ENCODE peak calls at places on chromosomes 1 and 21, in eight cellular contexts. G is OCI-LY7, C is cardiac muscle cell, P is psoas muscle, L is astrocyte of the cerebellum, I is mammary epithelial cell, U is right atrium auricular region, R is A549. N is an unnamed sample.

GRCh38 chr1:33261344-33261743 is 5.1 kb downstream of the ZNF362 start:
- DNase-seq in R (no peak), U (no peak), I (no peak), L (peak), P (no peak), C (no peak), G (no peak), N (no peak)

GRCh38 chr1:158730453-158730852 is 9.9 kb upstream of the OR6K3 start:
- DNase-seq in U (no peak), C (no peak), L (no peak), R (no peak), P (no peak), I (no peak), G (no peak), N (no peak)

GRCh38 chr21:26659181-26659580 is 86.1 kb upstream of the CYYR1 start:
- DNase-seq in P (no peak), U (no peak), L (no peak), R (no peak), G (no peak), C (no peak), I (peak), N (no peak)

GRCh38 chr1:231272880-231273279 is 31.9 kb downstream of the GNPAT start:
- DNase-seq in U (no peak), G (no peak), I (no peak), P (no peak), L (no peak), R (no peak), C (no peak), N (no peak)

GRCh38 chr21:43291347-43291950 is 122.6 kb downstream of the CRYAA start:
- DNase-seq in G (no peak), C (no peak), U (no peak), L (no peak), P (peak), R (no peak), I (no peak), N (no peak)

GRCh38 chr1:9331016-9331415 is 38.3 kb downstream of the SPSB1 start:
- DNase-seq in P (no peak), I (no peak), U (no peak), L (no peak), C (no peak), G (no peak), R (no peak), N (no peak)

GRCh38 chr21:36976882-36977651 is 10.6 kb upstream of the HLCS start:
- DNase-seq in L (peak), I (peak), G (peak), U (no peak), C (peak), P (no peak), R (peak), N (peak)

GRCh38 chr1:168454211-168454815 is 89.5 kb downstream of the XCL2 start:
- DNase-seq in U (no peak), L (no peak), R (no peak), C (no peak), P (no peak), G (no peak), I (peak), N (no peak)

GRCh38 chr1:241611063-241611462 is 29.1 kb downstream of the CHML start:
- DNase-seq in C (peak), P (no peak), G (peak), L (peak), R (peak), I (peak), U (no peak), N (peak)

GRCh38 chr1:201229771-201230635 is 39.4 kb downstream of the IGFN1 start:
- DNase-seq in R (no peak), U (no peak), L (no peak), G (no peak), I (peak), P (no peak), C (no peak), N (no peak)

GRCh38 chr1:234281826-234282489 is 91.3 kb upstream of the COA6 start:
- DNase-seq in R (no peak), G (no peak), I (no peak), C (peak), L (no peak), U (no peak), P (no peak), N (no peak)

GRCh38 chr1:56803561-56804156 is 15.5 kb downstream of the FYB2 start:
- DNase-seq in R (peak), G (peak), P (no peak), C (peak), L (no peak), I (peak), U (no peak), N (no peak)

GRCh38 chr1:185420588-185421081 is 103.6 kb upstream of the IVNS1ABP start:
- DNase-seq in L (no peak), I (no peak), R (no peak), P (no peak), U (no peak), G (no peak), C (no peak), N (no peak)

GRCh38 chr1:235642943-235643371 is 6.6 kb downstream of the GNG4 start:
- DNase-seq in I (no peak), L (no peak), R (no peak), P (no peak), G (no peak), U (no peak), C (no peak), N (no peak)

GRCh38 chr1:27999055-27999454 is 39.3 kb downstream of the XKR8 start:
- DNase-seq in U (no peak), C (no peak), P (no peak), R (no peak), G (no peak), I (no peak), L (no peak), N (no peak)

GRCh38 chr1:51583532-51583931 is 33.4 kb upstream of the OSBPL9 start:
- DNase-seq in R (no peak), P (peak), C (no peak), L (peak), U (peak), I (peak), G (no peak), N (no peak)

GRCh38 chr1:199684686-199685273 is 342.7 kb upstream of the NR5A2 start:
- DNase-seq in I (peak), G (peak), R (peak), C (peak), U (no peak), P (no peak), L (peak), N (no peak)

GRCh38 chr1:38073926-38074677 is 27.5 kb upstream of the POU3F1 start:
- DNase-seq in R (no peak), U (no peak), P (no peak), L (no peak), G (no peak), C (no peak), I (no peak), N (no peak)

GRCh38 chr1:244113532-244114320 is 62.6 kb downstream of the ZBTB18 start:
- DNase-seq in L (no peak), R (no peak), I (no peak), C (no peak), P (no peak), U (no peak), G (no peak), N (no peak)

GRCh38 chr1:227776277-227776676 is 39.2 kb upstream of the PRSS38 start:
- DNase-seq in L (peak), R (no peak), C (no peak), I (no peak), G (no peak), U (no peak), P (no peak), N (no peak)

GRCh38 chr1:35768350-35769187 is 1.2 kb downstream of the CLSPN start:
- DNase-seq in G (peak), P (no peak), C (no peak), I (no peak), L (no peak), R (peak), U (no peak), N (no peak)

GRCh38 chr1:213135572-213135971 is 84.5 kb downstream of the RPS6KC1 start:
- DNase-seq in G (no peak), U (no peak), L (no peak), I (no peak), P (no peak), R (no peak), C (no peak), N (no peak)

GRCh38 chr1:119449964-119450363 is 35.0 kb downstream of the HSD3B2 start:
- DNase-seq in R (no peak), U (no peak), I (peak), C (peak), P (no peak), G (no peak), L (no peak), N (no peak)

GRCh38 chr1:185670187-185670627 is 64.0 kb upstream of the HMCN1 start:
- DNase-seq in U (no peak), R (peak), C (peak), L (peak), G (no peak), I (peak), P (no peak), N (no peak)

GRCh38 chr1:156117414-156118174 is 3.1 kb downstream of the LMNA start:
- DNase-seq in P (no peak), C (no peak), U (no peak), R (no peak), L (no peak), I (peak), G (no peak), N (no peak)
- H3K4me3 ChIP-seq in P (peak), C (no peak), U (peak), R (peak), L (peak), I (peak), G (no peak), N (no peak)

GRCh38 chr1:202810193-202810614 is 550 bp upstream of the PCAT6 start:
- DNase-seq in C (no peak), P (no peak), I (no peak), R (no peak), L (no peak), G (no peak), U (no peak), N (no peak)
- TF ChIP-seq CTCF in C (no peak), P (no peak), I (no peak), R (no peak), L (no peak), G (no peak), U (no peak), N (no peak)

GRCh38 chr1:225941220-225941948 is at the start of gene LEFTY2:
- DNase-seq in G (peak), R (no peak), P (no peak), I (no peak), C (peak), L (no peak), U (no peak), N (no peak)
- H3K4me3 ChIP-seq in G (peak), R (no peak), P (no peak), I (no peak), C (no peak), L (no peak), U (no peak), N (no peak)

GRCh38 chr1:6392081-6392879 is 1.3 kb downstream of the ACOT7 start:
- DNase-seq in R (no peak), P (no peak), C (no peak), L (no peak), G (peak), I (no peak), U (no peak), N (no peak)

GRCh38 chr1:6392880-6393399 is 627 bp downstream of the ACOT7 start:
- DNase-seq in R (no peak), L (no peak), C (peak), I (no peak), P (no peak), G (no peak), U (no peak), N (no peak)

GRCh38 chr1:6396998-6397397 is 3.4 kb upstream of the ACOT7 start:
- DNase-seq in C (no peak), L (no peak), G (peak), P (no peak), R (no peak), U (no peak), I (no peak), N (no peak)

GRCh38 chr1:6389971-6390370 is 3.6 kb downstream of the ACOT7 start:
- DNase-seq in R (no peak), P (no peak), L (no peak), C (no peak), I (peak), U (no peak), G (no peak), N (no peak)

DNA sequence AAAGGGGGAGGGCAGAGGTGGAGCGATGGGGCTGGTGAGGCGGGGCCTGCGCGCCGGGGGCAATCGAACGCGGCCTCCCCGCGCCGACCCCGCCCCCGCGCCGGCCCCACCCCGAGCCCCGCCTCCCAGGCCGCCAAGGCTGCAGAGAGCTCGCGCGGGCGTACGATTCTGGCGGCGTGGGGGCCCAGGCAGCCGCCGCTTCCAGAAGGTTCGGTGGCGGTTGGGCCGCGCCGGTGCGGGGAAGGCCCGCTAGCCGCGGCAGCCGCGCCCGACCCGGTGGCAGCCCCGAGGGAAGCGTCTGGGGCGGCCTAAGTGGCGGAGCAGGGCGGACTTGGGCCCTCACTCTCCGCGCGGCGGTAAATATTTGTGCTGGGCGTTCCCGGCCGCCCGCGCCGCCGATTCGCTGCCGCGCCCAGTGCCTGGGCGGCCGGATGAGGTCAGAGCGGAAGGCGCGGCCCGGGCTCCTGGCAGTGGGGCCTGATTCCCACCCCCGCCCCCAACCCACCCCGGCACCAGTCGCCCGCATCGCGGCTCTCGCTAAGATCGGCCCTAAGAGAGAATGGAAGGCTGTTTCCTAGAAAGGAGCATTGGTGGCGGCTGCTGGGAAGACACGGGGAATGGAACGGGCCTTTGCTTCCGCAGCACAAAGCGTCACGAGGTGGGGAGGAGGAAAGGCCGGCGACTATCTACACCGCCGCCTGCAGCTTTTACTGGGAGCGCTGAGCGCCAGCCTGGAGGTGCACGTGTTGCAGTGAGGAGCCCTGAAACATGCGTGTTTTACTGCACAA is at the start of gene ACOT7:
- DNase-seq in I (peak), G (peak), P (peak), C (peak), R (peak), U (peak), L (peak), N (peak)
- TF ChIP-seq CTCF in I (no peak), G (peak), P (no peak), C (peak), R (no peak), U (peak), L (peak), N (peak)

DNA sequence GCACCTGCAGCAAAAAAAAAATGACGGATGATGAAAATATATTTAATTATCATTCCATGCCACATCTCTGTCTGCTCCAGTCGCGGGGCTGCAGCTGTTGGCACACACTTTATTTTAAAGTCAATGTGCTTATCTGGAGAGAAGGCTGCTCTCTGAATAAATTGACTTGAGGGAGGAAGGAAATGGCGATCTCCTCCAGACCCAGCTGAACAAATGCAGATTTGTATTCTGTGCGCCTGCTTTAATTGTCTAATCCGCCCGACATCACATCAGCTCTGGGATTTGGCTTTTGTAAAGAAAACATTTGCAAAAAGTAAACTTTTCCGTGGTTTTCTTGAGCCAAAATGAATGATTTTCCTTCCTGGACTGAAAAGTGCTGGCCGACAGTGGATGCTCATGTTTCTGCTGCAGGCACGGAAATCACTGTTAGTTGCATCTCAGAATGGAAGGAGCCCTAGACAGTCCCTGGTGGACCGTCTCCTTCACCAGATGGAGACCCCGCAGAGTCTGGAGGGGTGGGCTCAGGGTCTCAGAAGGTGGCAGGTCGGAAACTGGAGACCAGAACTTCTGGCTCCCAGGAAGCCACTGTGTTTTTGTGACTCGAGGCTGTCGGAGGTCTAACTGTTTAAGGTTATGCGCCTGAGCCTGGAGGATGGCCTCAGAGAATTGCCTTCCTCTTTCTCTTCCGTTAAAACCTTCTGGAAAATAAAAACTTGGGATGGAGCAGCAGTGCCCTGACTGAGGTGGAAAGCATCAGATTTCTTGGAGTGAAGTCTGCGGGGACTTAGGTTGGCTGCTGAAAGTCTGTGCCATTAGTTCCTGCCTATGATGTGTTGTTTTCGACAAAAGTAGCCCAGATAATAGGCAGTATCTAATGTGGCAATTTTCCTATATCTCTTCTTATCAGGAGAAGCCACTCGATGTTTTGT is 150.4 kb downstream of the CAMTA1 start:
- DNase-seq in C (no peak), G (no peak), U (no peak), L (no peak), P (no peak), R (no peak), I (no peak), N (no peak)
- H3K4me3 ChIP-seq in C (no peak), G (no peak), U (peak), L (no peak), P (no peak), R (no peak), I (no peak), N (no peak)

GRCh38 chr1:59340411-59341307 is 43.8 kb downstream of the FGGY start:
- DNase-seq in L (no peak), U (no peak), P (no peak), I (no peak), C (no peak), R (no peak), G (no peak), N (peak)
- TF ChIP-seq CTCF in L (no peak), U (no peak), P (no peak), I (no peak), C (no peak), R (no peak), G (no peak), N (no peak)

N was measured in GM06990.